ENCODE peak calls at places on chromosomes 4 and X, in eight cellular contexts. D is cardiac muscle cell, S is HepG2, I is heart left ventricle, Z is PC-3, N is lung, J is tibial artery, R is suprapubic skin. V is an unnamed sample. For H3K4me1, the result is how much of the 10 kb centered on the place peaks cover.

GRCh38 chr4:110364911-110365520 is 110.9 kb upstream of the ENPEP start:
- DNase-seq in N (no peak), R (no peak), I (no peak), J (no peak), Z (no peak), S (no peak), D (peak), V (no peak)

GRCh38 chrX:153820601-153821000 is 9.7 kb downstream of the PDZD4 start:
- DNase-seq in R (no peak), N (no peak), Z (no peak), S (no peak), I (no peak), D (no peak), J (no peak), V (no peak)

GRCh38 chrX:107736781-107737531 is 38.6 kb downstream of the TSC22D3 start:
- DNase-seq in R (no peak), Z (peak), S (peak), J (peak), I (no peak), D (no peak), N (no peak), V (peak)

GRCh38 chr4:112348488-112349158 is 51.5 kb downstream of the ALPK1 start:
- DNase-seq in R (no peak), J (peak), N (peak), Z (peak), D (peak), I (peak), S (peak), V (peak)

GRCh38 chrX:109672239-109672638 is 47.3 kb upstream of the KCNE5 start:
- DNase-seq in D (peak), I (no peak), N (no peak), R (no peak), J (no peak), S (no peak), Z (no peak), V (no peak)

GRCh38 chrX:24498975-24499374 is 33.9 kb downstream of the PDK3 start:
- DNase-seq in N (no peak), J (no peak), S (no peak), I (no peak), R (no peak), Z (peak), D (peak), V (no peak)

GRCh38 chr4:171812377-171813194 is 618 bp upstream of the GALNTL6 start:
- DNase-seq in R (no peak), S (no peak), D (no peak), I (no peak), J (no peak), N (no peak), Z (no peak), V (peak)

GRCh38 chr4:162485486-162485885 is 321.7 kb upstream of the FSTL5 start:
- DNase-seq in I (no peak), Z (peak), S (no peak), D (no peak), N (no peak), J (no peak), R (no peak), V (peak)

GRCh38 chr4:185005209-185005819 is 13.0 kb upstream of the HELT start:
- DNase-seq in D (peak), N (peak), J (peak), Z (peak), R (peak), S (peak), I (peak), V (peak)

GRCh38 chr4:141569141-141569540 is 67.2 kb upstream of the IL15 start:
- DNase-seq in N (no peak), R (no peak), Z (peak), S (no peak), I (no peak), D (peak), J (no peak), V (no peak)

GRCh38 chrX:17020828-17021821 is 74.7 kb downstream of the REPS2 start:
- DNase-seq in D (no peak), R (no peak), J (no peak), S (no peak), I (no peak), Z (no peak), N (no peak), V (no peak)

GRCh38 chrX:130915302-130915701 is 12.3 kb upstream of the ENOX2 start:
- DNase-seq in S (no peak), D (peak), Z (no peak), I (no peak), R (no peak), J (no peak), N (no peak), V (no peak)

GRCh38 chr4:173990126-173990878 is 293.2 kb downstream of the FBXO8 start:
- DNase-seq in I (no peak), D (peak), S (peak), J (no peak), N (no peak), R (no peak), Z (peak), V (peak)

GRCh38 chr4:37767546-37767945 is 58.9 kb upstream of the PGM2 start:
- DNase-seq in R (no peak), D (peak), N (peak), S (peak), J (peak), Z (no peak), I (peak), V (peak)

GRCh38 chrX:78321809-78322208 is 5.6 kb downstream of the CYSLTR1 start:
- DNase-seq in S (no peak), I (peak), D (no peak), J (peak), N (peak), R (no peak), Z (peak), V (no peak)

GRCh38 chr4:139876328-139876941 is 210.8 kb downstream of the MGST2 start:
- DNase-seq in R (no peak), N (no peak), Z (no peak), J (no peak), I (no peak), D (no peak), S (no peak), V (no peak)

GRCh38 chrX:124328765-124329164 is 3.7 kb upstream of the TEX13D start:
- DNase-seq in J (no peak), R (no peak), D (no peak), Z (peak), N (no peak), I (no peak), S (no peak), V (no peak)

GRCh38 chr4:87835732-87836131 is 3.0 kb downstream of the MEPE start:
- DNase-seq in R (no peak), Z (peak), N (no peak), I (no peak), J (no peak), S (no peak), D (no peak), V (no peak)

GRCh38 chr4:161121451-161121850 is 1042.3 kb downstream of the FSTL5 start:
- DNase-seq in R (no peak), N (no peak), Z (no peak), J (no peak), I (no peak), S (no peak), D (no peak), V (no peak)

GRCh38 chr4:35538807-35539206 is 705.5 kb downstream of the ARAP2 start:
- DNase-seq in Z (no peak), R (no peak), S (no peak), N (no peak), J (no peak), I (no peak), D (no peak), V (no peak)

GRCh38 chr4:24112466-24112865 is 222.6 kb upstream of the PPARGC1A start:
- DNase-seq in D (no peak), S (no peak), Z (no peak), J (no peak), N (no peak), I (no peak), R (no peak), V (no peak)

GRCh38 chr4:174154455-174154854 is 129.0 kb downstream of the FBXO8 start:
- DNase-seq in I (peak), R (no peak), Z (peak), J (no peak), S (no peak), N (no peak), D (peak), V (peak)

GRCh38 chrX:109740076-109740809 is 7.2 kb upstream of the ACSL4 start:
- DNase-seq in R (no peak), N (peak), D (peak), S (peak), Z (peak), I (no peak), J (no peak), V (no peak)

GRCh38 chr4:26080876-26081628 is 167.0 kb downstream of the SMIM20 start:
- DNase-seq in S (no peak), I (no peak), J (no peak), N (no peak), R (no peak), Z (no peak), D (no peak), V (no peak)

GRCh38 chr4:114659386-114660008 is 60.9 kb downstream of the UGT8 start:
- DNase-seq in R (no peak), S (peak), Z (peak), J (no peak), D (peak), N (peak), I (peak), V (peak)

GRCh38 chrX:129932792-129933321 is 26.9 kb downstream of the UTP14A start:
- DNase-seq in S (no peak), J (peak), Z (peak), R (peak), N (no peak), D (no peak), I (peak), V (peak)

GRCh38 chr4:165928601-165929000 is 55.6 kb downstream of the TLL1 start:
- DNase-seq in R (no peak), D (no peak), Z (no peak), S (no peak), J (no peak), I (no peak), N (no peak), V (no peak)

GRCh38 chrX:129634541-129634940 is 20.2 kb downstream of the APLN start:
- DNase-seq in D (no peak), N (no peak), I (no peak), S (no peak), R (no peak), Z (no peak), J (no peak), V (no peak)

GRCh38 chr4:185743722-185744121 is 68.3 kb downstream of the SORBS2 start:
- DNase-seq in N (no peak), R (no peak), Z (no peak), J (no peak), D (no peak), I (no peak), S (no peak), V (no peak)

GRCh38 chr4:59122626-59123025 is 2012.4 kb upstream of the IGFBP7 start:
- DNase-seq in I (no peak), D (no peak), Z (no peak), R (no peak), J (no peak), N (no peak), S (no peak), V (no peak)

GRCh38 chrX:30858098-30858497 is 31.0 kb downstream of the TAB3 start:
- DNase-seq in Z (no peak), R (no peak), I (no peak), N (no peak), D (no peak), S (no peak), J (no peak), V (no peak)

GRCh38 chr4:142583708-142584107 is 262.4 kb downstream of the INPP4B start:
- DNase-seq in J (no peak), R (no peak), D (no peak), I (no peak), S (no peak), Z (no peak), N (no peak), V (no peak)

GRCh38 chr4:183918696-183919095 is 13.6 kb downstream of the STOX2 start:
- DNase-seq in Z (no peak), N (no peak), R (no peak), D (no peak), J (no peak), S (no peak), I (no peak), V (no peak)

GRCh38 chr4:2248044-2248780 is 6.3 kb upstream of the HAUS3 start:
- DNase-seq in R (peak), S (no peak), I (no peak), J (no peak), Z (no peak), D (no peak), N (no peak), V (no peak)

GRCh38 chr4:16785800-16786527 is 112.5 kb downstream of the LDB2 start:
- DNase-seq in D (peak), R (no peak), Z (no peak), I (no peak), N (no peak), S (no peak), J (no peak), V (peak)

GRCh38 chrX:56978172-56978571 is 17.2 kb downstream of the SPIN3 start:
- DNase-seq in J (no peak), S (peak), Z (peak), I (no peak), R (no peak), D (peak), N (peak), V (peak)

GRCh38 chrX:150873616-150874015 is 24.9 kb downstream of the CD99L2 start:
- DNase-seq in N (no peak), J (peak), R (no peak), I (peak), Z (peak), D (no peak), S (no peak), V (no peak)

GRCh38 chr4:78058591-78059523 is 1.7 kb downstream of the FRAS1 start:
- DNase-seq in N (peak), D (peak), R (peak), I (peak), S (peak), J (peak), Z (peak), V (peak)

GRCh38 chr4:25779021-25779420 is 83.8 kb downstream of the SEL1L3 start:
- DNase-seq in D (no peak), I (no peak), J (no peak), Z (peak), S (no peak), R (no peak), N (no peak), V (no peak)

GRCh38 chrX:13763489-13763888 is 28.9 kb downstream of the OFD1 start:
- DNase-seq in R (peak), J (peak), I (peak), N (no peak), Z (no peak), D (no peak), S (no peak), V (no peak)
- H3K4me3 ChIP-seq in R (peak), J (no peak), I (no peak), N (no peak), Z (no peak), D (no peak), S (no peak), V (no peak)

GRCh38 chr4:144656857-144657256 is 10.9 kb downstream of the HHIP start:
- DNase-seq in I (no peak), J (no peak), D (no peak), Z (no peak), R (no peak), S (no peak), N (no peak), V (no peak)

GRCh38 chr4:144658015-144658567 is 12.1 kb downstream of the HHIP start:
- DNase-seq in S (no peak), R (no peak), D (no peak), I (no peak), N (no peak), J (no peak), Z (no peak), V (no peak)

GRCh38 chr4:144655491-144655890 is 9.5 kb downstream of the HHIP start:
- DNase-seq in I (no peak), N (no peak), R (no peak), D (no peak), S (no peak), J (no peak), Z (no peak), V (no peak)

GRCh38 chr4:144658908-144659307 is 13.0 kb downstream of the HHIP start:
- DNase-seq in R (no peak), S (no peak), Z (peak), D (no peak), J (no peak), N (no peak), I (no peak), V (no peak)

DNA sequence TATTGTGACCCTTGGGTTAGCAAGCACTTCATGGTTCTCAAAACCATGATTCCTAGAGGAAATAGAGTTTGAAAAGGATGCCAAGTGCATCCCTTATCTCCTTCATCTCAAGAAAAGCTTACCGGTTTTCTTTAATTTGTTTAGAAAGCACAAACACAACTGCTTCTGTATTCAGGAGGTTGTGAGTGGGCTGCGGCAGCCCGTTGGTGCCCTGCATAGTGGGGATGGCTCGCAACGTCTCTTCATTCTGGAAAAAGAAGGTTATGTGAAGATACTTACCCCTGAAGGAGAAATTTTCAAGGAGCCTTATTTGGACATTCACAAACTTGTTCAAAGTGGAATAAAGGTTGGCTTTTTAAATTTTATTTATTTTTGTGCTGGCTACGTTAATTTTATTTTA is 13.5 kb downstream of the HHIP start:
- DNase-seq in R (no peak), J (no peak), N (no peak), I (no peak), Z (no peak), S (no peak), D (no peak), V (no peak)
- H3K4me1 ChIP-seq in R (under half), J (under half), N (under half), I (under half), Z (under half), S (under half), D (under half), V (under half)

DNA sequence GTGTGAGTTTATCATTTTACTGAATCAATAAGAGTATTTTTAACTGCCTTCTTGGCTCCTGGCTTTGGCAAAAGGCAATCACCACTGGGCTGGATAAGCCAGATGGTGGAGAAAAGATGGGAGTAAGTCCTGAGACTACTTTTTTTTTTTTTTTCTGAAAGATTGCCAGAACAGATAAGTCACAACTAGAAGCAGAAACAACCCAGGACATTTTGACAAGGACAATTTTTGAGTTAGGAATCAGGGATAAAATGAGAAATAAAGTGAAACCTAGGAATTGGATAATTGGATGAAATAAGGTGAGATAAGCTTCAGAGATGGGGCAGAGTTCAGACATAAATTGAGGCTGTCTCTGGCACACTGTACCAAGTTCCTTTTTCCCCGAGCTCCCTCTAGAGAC is 471.0 kb downstream of the KLHL13 start:
- DNase-seq in N (no peak), D (no peak), R (no peak), Z (no peak), J (no peak), S (no peak), I (no peak), V (peak)
- TF ChIP-seq CTCF in N (no peak), D (no peak), R (no peak), Z (no peak), J (no peak), S (no peak), I (no peak), V (no peak)

GRCh38 chrX:112083624-112084326 is 1.2 kb upstream of the TRPC5 start:
- DNase-seq in S (no peak), R (no peak), I (no peak), J (no peak), D (no peak), N (no peak), Z (no peak), V (no peak)
- H3K4me3 ChIP-seq in S (no peak), R (no peak), I (no peak), J (no peak), D (peak), N (no peak), Z (no peak), V (no peak)